ENCODE peak calls at places on chromosomes 2 and 18, in nine cellular contexts. One of them, this sample, is unnamed.
A peak's percentile ranks its signal among the peaks of the same experiment; 100 is the strongest.

GRCh38 chr2:31238906-31239841 is 5.2 kb downstream of the EHD3 start:
- DNase-seq in HCT116: no peak
- DNase-seq in heart right ventricle: no peak
- DNase-seq in nucleus accumbens: no peak
- DNase-seq in Karpas-422: peak; percentile 57
- DNase-seq in stimulated activated naive B cell treated with anti-CD40 and anti-IgM and Interleukin-4, amounts not matched to agents 10 μg/mL and 1 μg/mL and 100 μg/mL, for 72 hours: no peak
- DNase-seq in LoVo: no peak
- DNase-seq in epithelial cell of esophagus: no peak
- DNase-seq in T47D: no peak
- DNase-seq in this sample: no peak

GRCh38 chr2:232482301-232483238 is 5.1 kb downstream of the ECEL1 start:
- DNase-seq in T47D: no peak
- DNase-seq in LoVo: no peak
- DNase-seq in HCT116: no peak
- DNase-seq in epithelial cell of esophagus: no peak
- DNase-seq in Karpas-422: no peak
- DNase-seq in heart right ventricle: no peak
- DNase-seq in nucleus accumbens: no peak
- DNase-seq in stimulated activated naive B cell treated with anti-CD40 and anti-IgM and Interleukin-4, amounts not matched to agents 10 μg/mL and 1 μg/mL and 100 μg/mL, for 72 hours: no peak
- DNase-seq in this sample: no peak

GRCh38 chr2:98607741-98608117 is 583 bp downstream of the COA5 start:
- DNase-seq in Karpas-422: no peak
- DNase-seq in nucleus accumbens: no peak
- DNase-seq in stimulated activated naive B cell treated with anti-CD40 and anti-IgM and Interleukin-4, amounts not matched to agents 10 μg/mL and 1 μg/mL and 100 μg/mL, for 72 hours: no peak
- DNase-seq in T47D: no peak
- DNase-seq in epithelial cell of esophagus: peak; percentile 21
- DNase-seq in heart right ventricle: no peak
- DNase-seq in LoVo: peak; percentile 5
- DNase-seq in HCT116: no peak
- DNase-seq in this sample: no peak

GRCh38 chr2:127155901-127156300 is 48.9 kb upstream of the BIN1 start:
- DNase-seq in nucleus accumbens: no peak
- DNase-seq in Karpas-422: no peak
- DNase-seq in stimulated activated naive B cell treated with anti-CD40 and anti-IgM and Interleukin-4, amounts not matched to agents 10 μg/mL and 1 μg/mL and 100 μg/mL, for 72 hours: no peak
- DNase-seq in T47D: no peak
- DNase-seq in epithelial cell of esophagus: no peak
- DNase-seq in HCT116: no peak
- DNase-seq in LoVo: no peak
- DNase-seq in heart right ventricle: no peak
- DNase-seq in this sample: no peak

GRCh38 chr18:37254256-37254880 is 311.2 kb downstream of the CELF4 start:
- DNase-seq in LoVo: no peak
- DNase-seq in HCT116: no peak
- DNase-seq in Karpas-422: no peak
- DNase-seq in T47D: no peak
- DNase-seq in stimulated activated naive B cell treated with anti-CD40 and anti-IgM and Interleukin-4, amounts not matched to agents 10 μg/mL and 1 μg/mL and 100 μg/mL, for 72 hours: no peak
- DNase-seq in epithelial cell of esophagus: no peak
- DNase-seq in heart right ventricle: no peak
- DNase-seq in nucleus accumbens: no peak
- DNase-seq in this sample: no peak

GRCh38 chr2:19690429-19690828 is 211.4 kb downstream of the TTC32 start:
- DNase-seq in LoVo: no peak
- DNase-seq in epithelial cell of esophagus: no peak
- DNase-seq in heart right ventricle: no peak
- DNase-seq in T47D: no peak
- DNase-seq in nucleus accumbens: no peak
- DNase-seq in stimulated activated naive B cell treated with anti-CD40 and anti-IgM and Interleukin-4, amounts not matched to agents 10 μg/mL and 1 μg/mL and 100 μg/mL, for 72 hours: no peak
- DNase-seq in Karpas-422: no peak
- DNase-seq in HCT116: no peak
- DNase-seq in this sample: no peak

GRCh38 chr2:595141-595805 is 81.9 kb downstream of the TMEM18 start:
- DNase-seq in HCT116: no peak
- DNase-seq in LoVo: no peak
- DNase-seq in T47D: no peak
- DNase-seq in Karpas-422: no peak
- DNase-seq in stimulated activated naive B cell treated with anti-CD40 and anti-IgM and Interleukin-4, amounts not matched to agents 10 μg/mL and 1 μg/mL and 100 μg/mL, for 72 hours: no peak
- DNase-seq in heart right ventricle: no peak
- DNase-seq in nucleus accumbens: no peak
- DNase-seq in epithelial cell of esophagus: no peak
- DNase-seq in this sample: no peak

GRCh38 chr2:24122356-24123211 is 550 bp downstream of the PFN4 start:
- DNase-seq in HCT116: no peak
- DNase-seq in nucleus accumbens: no peak
- DNase-seq in T47D: no peak
- DNase-seq in heart right ventricle: no peak
- DNase-seq in Karpas-422: no peak
- DNase-seq in LoVo: no peak
- DNase-seq in epithelial cell of esophagus: no peak
- DNase-seq in stimulated activated naive B cell treated with anti-CD40 and anti-IgM and Interleukin-4, amounts not matched to agents 10 μg/mL and 1 μg/mL and 100 μg/mL, for 72 hours: no peak
- DNase-seq in this sample: no peak

This sample was measured in naive thymus-derived CD8-positive, alpha-beta T cell.